ENCODE peak calls at places on chromosome 18, in seven cellular contexts. Q, Y, P, N, B, F and A are unnamed samples.

GRCh38 chr18:50006470-50007046 is 188.4 kb downstream of the MYO5B start:
- DNase-seq in Q (no peak), Y (no peak), P (peak), N (no peak), B (no peak), F (no peak), A (no peak)

GRCh38 chr18:59851784-59852399 is 47.9 kb upstream of the PMAIP1 start:
- DNase-seq in Q (no peak), Y (no peak), P (no peak), N (no peak), B (no peak), F (no peak), A (no peak)

GRCh38 chr18:21703241-21703820 is 1.2 kb downstream of the ABHD3 start:
- DNase-seq in Q (no peak), Y (peak), P (peak), N (no peak), B (no peak), F (no peak), A (peak)

GRCh38 chr18:57437782-57438668 is 2.9 kb downstream of the ONECUT2 start:
- DNase-seq in Q (peak), Y (no peak), P (peak), N (no peak), B (peak), F (no peak), A (peak)

GRCh38 chr18:26435415-26436095 is 112.8 kb downstream of the KCTD1 start:
- DNase-seq in Q (no peak), Y (no peak), P (no peak), N (no peak), B (no peak), F (no peak), A (no peak)

GRCh38 chr18:48840491-48840877 is 110.3 kb downstream of the SMAD7 start:
- DNase-seq in Q (no peak), Y (no peak), P (no peak), N (no peak), B (no peak), F (peak), A (no peak)

GRCh38 chr18:54737986-54738385 is 90.3 kb upstream of the RAB27B start:
- DNase-seq in Q (peak), Y (no peak), P (no peak), N (peak), B (no peak), F (no peak), A (no peak)

GRCh38 chr18:58267493-58267892 is 223.5 kb downstream of the NEDD4L start:
- DNase-seq in Q (no peak), Y (no peak), P (no peak), N (no peak), B (no peak), F (no peak), A (no peak)

GRCh38 chr18:74147779-74148542 is at the start of the genes FBXO15 and TIMM21:
- DNase-seq in Q (peak), Y (peak), P (peak), N (peak), B (peak), F (peak), A (peak)

GRCh38 chr18:3851159-3851558 is 401.2 kb downstream of the TGIF1 start:
- DNase-seq in Q (no peak), Y (no peak), P (no peak), N (no peak), B (no peak), F (no peak), A (no peak)

GRCh38 chr18:22176622-22177495 is 7.5 kb downstream of the GATA6 start:
- DNase-seq in Q (peak), Y (no peak), P (peak), N (no peak), B (no peak), F (peak), A (no peak)

GRCh38 chr18:23200751-23201150 is 65.5 kb downstream of the CABLES1 start:
- DNase-seq in Q (no peak), Y (no peak), P (no peak), N (no peak), B (no peak), F (no peak), A (peak)

GRCh38 chr18:63774511-63774910 is 707 bp upstream of the SERPINB7 start:
- DNase-seq in Q (no peak), Y (no peak), P (no peak), N (no peak), B (no peak), F (no peak), A (no peak)

GRCh38 chr18:63773616-63774015 is 1.6 kb upstream of the SERPINB7 start:
- DNase-seq in Q (no peak), Y (no peak), P (no peak), N (no peak), B (no peak), F (no peak), A (no peak)

GRCh38 chr18:63779386-63779785 is 4.2 kb downstream of the SERPINB7 start:
- DNase-seq in Q (no peak), Y (no peak), P (no peak), N (no peak), B (no peak), F (no peak), A (no peak)

GRCh38 chr18:63775166-63775730 is at the start of gene SERPINB7:
- DNase-seq in Q (peak), Y (no peak), P (no peak), N (peak), B (peak), F (no peak), A (no peak)
- H3K4me3 ChIP-seq in Q (no peak), Y (no peak), P (no peak), N (no peak), B (no peak), F (no peak), A (no peak)

GRCh38 chr18:76518073-76518472 is 23.0 kb upstream of the ZNF516 start:
- DNase-seq in Q (peak), Y (no peak), P (no peak), N (no peak), B (no peak), F (no peak), A (no peak)
- H3K4me3 ChIP-seq in Q (peak), Y (no peak), P (peak), N (peak), B (no peak), F (peak), A (no peak)

GRCh38 chr18:79568543-79569205 is 110.9 kb upstream of the CTDP1 start:
- DNase-seq in Q (no peak), Y (no peak), P (no peak), N (no peak), B (no peak), F (no peak), A (no peak)

GRCh38 chr18:79569720-79570119 is 109.9 kb upstream of the CTDP1 start:
- DNase-seq in Q (no peak), Y (no peak), P (peak), N (no peak), B (no peak), F (peak), A (no peak)

GRCh38 chr18:79571221-79572092 is 108.1 kb upstream of the CTDP1 start:
- DNase-seq in Q (no peak), Y (no peak), P (peak), N (no peak), B (no peak), F (peak), A (no peak)

GRCh38 chr18:79572093-79572780 is 107.4 kb upstream of the CTDP1 start:
- DNase-seq in Q (no peak), Y (no peak), P (no peak), N (no peak), B (no peak), F (peak), A (no peak)

GRCh38 chr18:79570266-79571201 is 109.1 kb upstream of the CTDP1 start:
- DNase-seq in Q (peak), Y (no peak), P (peak), N (peak), B (no peak), F (peak), A (no peak)
- H3K4me3 ChIP-seq in Q (no peak), Y (no peak), P (no peak), N (peak), B (no peak), F (no peak), A (no peak)

DNA sequence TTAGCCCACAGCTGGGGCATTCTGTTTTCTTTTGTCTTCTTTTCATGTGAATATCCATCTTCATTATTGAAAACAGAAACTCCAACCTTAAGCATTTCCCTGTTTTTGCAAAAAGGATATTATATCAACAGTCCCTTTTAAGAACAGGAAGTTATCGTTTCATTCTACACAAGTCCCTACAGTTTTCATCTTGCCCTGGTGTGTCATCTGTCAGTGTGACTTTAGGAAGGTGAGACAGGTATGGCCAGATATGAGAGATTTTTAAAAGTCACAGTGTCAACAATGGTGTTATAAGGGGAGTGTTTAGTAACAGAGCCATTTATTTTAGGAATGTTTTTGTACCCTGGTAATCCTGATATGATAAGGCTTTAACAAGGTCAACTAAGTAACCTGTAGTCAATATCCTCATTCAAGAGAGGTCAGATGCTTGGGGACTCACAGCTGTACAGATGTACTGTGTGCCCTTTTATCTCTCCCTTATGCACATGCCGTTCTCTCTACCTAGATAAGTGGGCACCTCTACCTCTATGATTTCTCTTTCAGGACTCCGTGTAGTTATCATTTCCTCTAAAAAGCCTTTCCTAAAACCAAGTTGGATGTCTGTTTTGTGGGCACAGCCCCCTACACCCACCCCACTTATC is 132.5 kb downstream of the BCL2 start:
- DNase-seq in Q (no peak), Y (no peak), P (no peak), N (no peak), B (no peak), F (no peak), A (no peak)
- H3K4me3 ChIP-seq in Q (no peak), Y (no peak), P (no peak), N (no peak), B (no peak), F (no peak), A (no peak)

GRCh38 chr18:76860411-76860810 is 38.1 kb downstream of the ZNF236 start:
- DNase-seq in Q (peak), Y (no peak), P (no peak), N (no peak), B (no peak), F (no peak), A (no peak)

GRCh38 chr18:76857476-76857875 is 35.1 kb downstream of the ZNF236 start:
- DNase-seq in Q (no peak), Y (no peak), P (no peak), N (no peak), B (no peak), F (no peak), A (no peak)

DNA sequence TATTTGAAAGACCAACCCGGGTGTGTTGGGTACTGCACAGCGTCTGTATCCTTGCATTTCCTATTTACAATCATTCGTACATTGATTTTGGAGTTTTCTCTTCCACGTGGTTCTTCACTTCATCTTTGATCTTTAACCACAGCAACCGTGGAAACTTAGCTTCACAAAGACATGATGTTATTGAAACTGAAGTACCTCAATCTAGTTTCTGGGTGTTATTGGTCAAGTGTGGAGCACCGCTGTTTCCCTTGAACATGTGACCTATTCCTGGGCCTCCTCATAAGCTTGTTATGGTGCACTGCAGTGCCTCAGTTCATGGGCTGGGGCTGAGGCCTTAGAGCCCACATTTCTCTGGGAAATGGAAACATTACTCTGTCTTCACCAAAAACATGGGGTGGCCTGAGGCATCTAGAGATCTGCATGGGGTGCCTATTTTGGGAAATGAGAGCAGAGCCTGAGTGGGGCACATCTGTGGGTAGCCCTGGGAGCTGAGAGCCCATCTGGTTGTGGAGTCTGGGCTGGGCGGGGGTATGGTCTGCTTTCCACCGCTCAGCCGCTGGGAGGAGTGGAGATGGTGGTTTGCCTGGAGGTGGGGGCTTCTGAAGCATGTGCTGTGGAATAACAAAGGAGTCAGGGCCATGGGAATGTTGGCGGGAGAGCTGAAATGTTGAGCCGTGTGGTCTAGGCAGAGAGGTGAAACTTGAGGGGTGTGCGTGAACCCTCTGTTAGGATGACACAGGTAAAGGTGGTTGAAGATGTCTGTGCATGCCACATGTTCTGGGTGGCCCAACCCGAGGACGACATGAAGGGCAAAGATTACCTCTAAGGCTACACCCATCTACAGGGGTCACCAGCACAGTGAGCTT is 37.4 kb downstream of the ZNF236 start:
- DNase-seq in Q (no peak), Y (no peak), P (no peak), N (no peak), B (no peak), F (no peak), A (no peak)
- H3K4me3 ChIP-seq in Q (no peak), Y (no peak), P (no peak), N (no peak), B (no peak), F (no peak), A (no peak)